ENCODE peak calls at places on chromosomes 11 and 22, in six cellular contexts. Q, U, Y, H, K and S are unnamed samples.

GRCh38 chr11:334264-335033 is 13.8 kb upstream of the IFITM3 start:
- DNase-seq in Y (no peak), Q (no peak), H (no peak), K (no peak), U (no peak), S (peak; percentile 70)

GRCh38 chr22:41308054-41308453 is 6.7 kb downstream of the ZC3H7B start:
- DNase-seq in Q (no peak), Y (no peak), K (no peak), H (no peak), U (peak; percentile 94), S (no peak)

GRCh38 chr11:72038491-72038890 is 39.8 kb downstream of the IL18BP start:
- DNase-seq in K (peak; percentile 67), Q (no peak), H (no peak), U (peak; percentile 87), Y (no peak), S (no peak)

GRCh38 chr11:119537641-119538253 is 114.8 kb upstream of the THY1 start:
- DNase-seq in U (no peak), H (no peak), Q (no peak), Y (no peak), K (no peak), S (no peak)

GRCh38 chr11:27453701-27454100 is 18.9 kb downstream of the LGR4 start:
- DNase-seq in H (no peak), K (no peak), Y (no peak), U (no peak), Q (no peak), S (no peak)

GRCh38 chr11:18707811-18708340 is 9.3 kb downstream of the TMEM86A start:
- DNase-seq in U (no peak), H (no peak), K (no peak), Y (no peak), Q (no peak), S (no peak)

GRCh38 chr11:65260756-65261590 is 789 bp upstream of the POLA2 start:
- DNase-seq in Y (no peak), K (no peak), U (no peak), H (no peak), Q (no peak), S (no peak)

GRCh38 chr11:46560300-46561025 is 33.4 kb downstream of the AMBRA1 start:
- DNase-seq in Q (no peak), U (peak; percentile 40), H (peak; percentile 8), K (no peak), Y (no peak), S (no peak)

GRCh38 chr22:50498322-50498861 is 9.1 kb downstream of the LMF2 start:
- DNase-seq in U (peak; percentile 65), Y (peak; percentile 44), H (peak; percentile 62), Q (peak; percentile 59), K (no peak), S (peak; percentile 67)

GRCh38 chr11:132088551-132088950 is 718.1 kb downstream of the NTM start:
- DNase-seq in K (no peak), H (no peak), Q (no peak), U (no peak), Y (no peak), S (no peak)

GRCh38 chr11:68413591-68413999 is 47.0 kb upstream of the PPP6R3 start:
- DNase-seq in H (no peak), U (no peak), Q (no peak), Y (no peak), K (no peak), S (peak; percentile 65)

GRCh38 chr11:65382036-65382803 is at the start of gene SLC25A45:
- DNase-seq in Y (peak; percentile 92), K (peak; percentile 91), H (peak; percentile 91), Q (no peak), U (peak; percentile 100), S (peak; percentile 95)

GRCh38 chr11:83088965-83089364 is 17.3 kb upstream of the RAB30 start:
- DNase-seq in H (no peak), U (no peak), Q (no peak), Y (no peak), K (no peak), S (no peak)

GRCh38 chr11:47449541-47449940 is 605 bp upstream of the RAPSN start:
- DNase-seq in Q (no peak), U (no peak), Y (no peak), K (no peak), H (no peak), S (no peak)

GRCh38 chr11:17066691-17067090 is 10.8 kb downstream of the RPS13 start:
- DNase-seq in Q (no peak), Y (no peak), K (no peak), U (no peak), H (no peak), S (no peak)

GRCh38 chr11:3093281-3094191 is 36.3 kb upstream of the CARS1 start:
- DNase-seq in Q (no peak), Y (no peak), U (no peak), H (no peak), K (no peak), S (no peak)

GRCh38 chr22:44686873-44687600 is 15.0 kb upstream of the PRR5 start:
- DNase-seq in Q (no peak), Y (no peak), U (peak; percentile 74), H (no peak), K (no peak), S (no peak)

GRCh38 chr22:49855491-49855911 is 1.9 kb downstream of the ZBED4 start:
- DNase-seq in Y (no peak), H (no peak), U (peak; percentile 44), Q (no peak), K (no peak), S (no peak)

GRCh38 chr11:85867751-85868150 is 12.6 kb downstream of the CCDC83 start:
- DNase-seq in Y (no peak), H (no peak), Q (no peak), U (peak; percentile 81), K (no peak), S (no peak)

GRCh38 chr11:27217948-27218410 is 145.0 kb downstream of the CCDC34 start:
- DNase-seq in Y (no peak), U (peak; percentile 95), K (no peak), H (no peak), Q (no peak), S (no peak)

GRCh38 chr11:17991799-17992433 is 20.9 kb downstream of the SERGEF start:
- DNase-seq in U (peak; percentile 59), Y (peak; percentile 42), H (peak; percentile 39), K (no peak), Q (no peak), S (no peak)

GRCh38 chr11:539971-540481 is 2.7 kb downstream of the LRRC56 start:
- DNase-seq in H (no peak), Y (no peak), Q (no peak), K (no peak), U (no peak), S (no peak)

GRCh38 chr11:86193297-86194095 is 51.1 kb upstream of the EED start:
- DNase-seq in Y (peak; percentile 86), Q (peak; percentile 33), K (peak; percentile 69), U (peak; percentile 82), H (peak; percentile 65), S (peak; percentile 74)

GRCh38 chr11:125165111-125165663 is 636 bp downstream of the PKNOX2 start:
- DNase-seq in H (no peak), Q (peak; percentile 29), K (peak; percentile 36), U (peak; percentile 39), Y (no peak), S (peak; percentile 79)

GRCh38 chr11:114181752-114182151 is 114.4 kb upstream of the NNMT start:
- DNase-seq in H (no peak), Q (no peak), K (no peak), U (no peak), Y (no peak), S (no peak)

GRCh38 chr22:22957090-22957489 is 69.5 kb downstream of the IGLL5 start:
- DNase-seq in U (no peak), K (no peak), Y (no peak), Q (no peak), H (no peak), S (no peak)

GRCh38 chr11:76225122-76225584 is 18.9 kb upstream of the WNT11 start:
- DNase-seq in Y (no peak), Q (no peak), H (no peak), K (peak; percentile 50), U (no peak), S (peak; percentile 65)

GRCh38 chr22:41271787-41272186 is 14.2 kb downstream of the RANGAP1 start:
- DNase-seq in U (no peak), Y (no peak), Q (no peak), K (no peak), H (no peak), S (peak; percentile 18)

GRCh38 chr11:103483996-103484395 is 374.8 kb downstream of the DYNC2H1 start:
- DNase-seq in K (no peak), Y (no peak), U (peak; percentile 24), H (no peak), Q (no peak), S (no peak)

GRCh38 chr11:104343578-104343977 is 179.6 kb upstream of the PDGFD start:
- DNase-seq in Y (peak; percentile 31), U (no peak), Q (no peak), K (no peak), H (no peak), S (no peak)

GRCh38 chr11:34234086-34234740 is 123.6 kb downstream of the ABTB2 start:
- DNase-seq in K (no peak), U (peak; percentile 55), Y (peak; percentile 64), Q (no peak), H (peak; percentile 70), S (no peak)

GRCh38 chr11:95520765-95521542 is 268.6 kb downstream of the FAM76B start:
- DNase-seq in U (no peak), K (no peak), Y (no peak), H (no peak), Q (no peak), S (no peak)

GRCh38 chr11:72712168-72712721 is 38.0 kb upstream of the PDE2A start:
- DNase-seq in Y (no peak), H (no peak), U (no peak), K (peak; percentile 68), Q (no peak), S (peak; percentile 82)

GRCh38 chr22:35392357-35392756 is 7.6 kb upstream of the MCM5 start:
- DNase-seq in H (no peak), Q (no peak), K (no peak), U (no peak), Y (no peak), S (no peak)